ENCODE peak calls at places on chromosomes 12 and 14, in six cellular contexts. One of them, this sample, is unnamed.

GRCh38 chr12:6466184-6466573 is 4.3 kb downstream of the VAMP1 start:
- DNase-seq in H7: no peak
- DNase-seq in naive thymus-derived CD4-positive, alpha-beta T cell: no peak
- DNase-seq in cardiac fibroblast: no peak
- DNase-seq in central memory CD8-positive, alpha-beta T cell: no peak
- DNase-seq in anterior cingulate cortex: no peak
- DNase-seq in this sample: no peak

GRCh38 chr12:62898568-62898967 is 36.4 kb downstream of the PPM1H start:
- DNase-seq in H7: no peak
- DNase-seq in naive thymus-derived CD4-positive, alpha-beta T cell: no peak
- DNase-seq in cardiac fibroblast: peak
- DNase-seq in central memory CD8-positive, alpha-beta T cell: no peak
- DNase-seq in anterior cingulate cortex: no peak
- DNase-seq in this sample: no peak

GRCh38 chr12:51911307-51911706 is 4.0 kb downstream of the ACVRL1 start:
- DNase-seq in H7: no peak
- DNase-seq in naive thymus-derived CD4-positive, alpha-beta T cell: no peak
- DNase-seq in cardiac fibroblast: no peak
- DNase-seq in central memory CD8-positive, alpha-beta T cell: no peak
- DNase-seq in anterior cingulate cortex: no peak
- DNase-seq in this sample: no peak

GRCh38 chr12:761276-761675 is 8.9 kb downstream of the WNK1 start:
- DNase-seq in H7: no peak
- DNase-seq in naive thymus-derived CD4-positive, alpha-beta T cell: no peak
- DNase-seq in cardiac fibroblast: no peak
- DNase-seq in central memory CD8-positive, alpha-beta T cell: no peak
- DNase-seq in anterior cingulate cortex: no peak
- DNase-seq in this sample: no peak

GRCh38 chr12:29616664-29617409 is 119.4 kb upstream of the OVCH1 start:
- DNase-seq in H7: no peak
- DNase-seq in naive thymus-derived CD4-positive, alpha-beta T cell: no peak
- DNase-seq in cardiac fibroblast: peak
- DNase-seq in central memory CD8-positive, alpha-beta T cell: no peak
- DNase-seq in anterior cingulate cortex: no peak
- DNase-seq in this sample: no peak

GRCh38 chr12:106254724-106255123 is 6.9 kb upstream of the CKAP4 start:
- DNase-seq in H7: peak
- DNase-seq in naive thymus-derived CD4-positive, alpha-beta T cell: no peak
- DNase-seq in cardiac fibroblast: no peak
- DNase-seq in central memory CD8-positive, alpha-beta T cell: no peak
- DNase-seq in anterior cingulate cortex: no peak
- DNase-seq in this sample: no peak

GRCh38 chr14:53432378-53432802 is 279.3 kb upstream of the DDHD1 start:
- DNase-seq in H7: peak
- DNase-seq in naive thymus-derived CD4-positive, alpha-beta T cell: no peak
- DNase-seq in cardiac fibroblast: peak
- DNase-seq in central memory CD8-positive, alpha-beta T cell: no peak
- DNase-seq in anterior cingulate cortex: no peak
- DNase-seq in this sample: peak

GRCh38 chr12:18955594-18955993 is 173.9 kb upstream of the PLEKHA5 start:
- DNase-seq in H7: no peak
- DNase-seq in naive thymus-derived CD4-positive, alpha-beta T cell: no peak
- DNase-seq in cardiac fibroblast: peak
- DNase-seq in central memory CD8-positive, alpha-beta T cell: no peak
- DNase-seq in anterior cingulate cortex: no peak
- DNase-seq in this sample: no peak

GRCh38 chr12:32390572-32391219 is 8.7 kb upstream of the FGD4 start:
- DNase-seq in H7: no peak
- DNase-seq in naive thymus-derived CD4-positive, alpha-beta T cell: peak
- DNase-seq in cardiac fibroblast: peak
- DNase-seq in central memory CD8-positive, alpha-beta T cell: no peak
- DNase-seq in anterior cingulate cortex: no peak
- DNase-seq in this sample: no peak

GRCh38 chr12:94535614-94535932 is 75.9 kb upstream of the CEP83 start:
- DNase-seq in H7: no peak
- DNase-seq in naive thymus-derived CD4-positive, alpha-beta T cell: no peak
- DNase-seq in cardiac fibroblast: no peak
- DNase-seq in central memory CD8-positive, alpha-beta T cell: no peak
- DNase-seq in anterior cingulate cortex: no peak
- DNase-seq in this sample: no peak

GRCh38 chr12:29043069-29043468 is 106.0 kb upstream of the FAR2 start:
- DNase-seq in H7: no peak
- DNase-seq in naive thymus-derived CD4-positive, alpha-beta T cell: no peak
- DNase-seq in cardiac fibroblast: peak
- DNase-seq in central memory CD8-positive, alpha-beta T cell: no peak
- DNase-seq in anterior cingulate cortex: no peak
- DNase-seq in this sample: no peak

GRCh38 chr12:27821259-27821973 is 41.4 kb upstream of the MANSC4 start:
- DNase-seq in H7: peak
- DNase-seq in naive thymus-derived CD4-positive, alpha-beta T cell: peak
- DNase-seq in cardiac fibroblast: peak
- DNase-seq in central memory CD8-positive, alpha-beta T cell: no peak
- DNase-seq in anterior cingulate cortex: no peak
- DNase-seq in this sample: peak

GRCh38 chr12:47022296-47022695 is 57.1 kb upstream of the PCED1B start:
- DNase-seq in H7: no peak
- DNase-seq in naive thymus-derived CD4-positive, alpha-beta T cell: no peak
- DNase-seq in cardiac fibroblast: peak
- DNase-seq in central memory CD8-positive, alpha-beta T cell: no peak
- DNase-seq in anterior cingulate cortex: no peak
- DNase-seq in this sample: no peak

GRCh38 chr12:3835914-3836313 is 37.3 kb downstream of the PARP11 start:
- DNase-seq in H7: no peak
- DNase-seq in naive thymus-derived CD4-positive, alpha-beta T cell: no peak
- DNase-seq in cardiac fibroblast: no peak
- DNase-seq in central memory CD8-positive, alpha-beta T cell: no peak
- DNase-seq in anterior cingulate cortex: no peak
- DNase-seq in this sample: no peak

GRCh38 chr14:101031721-101032120 is 128.2 kb upstream of the RTL1 start:
- DNase-seq in H7: no peak
- DNase-seq in naive thymus-derived CD4-positive, alpha-beta T cell: no peak
- DNase-seq in cardiac fibroblast: no peak
- DNase-seq in central memory CD8-positive, alpha-beta T cell: no peak
- DNase-seq in anterior cingulate cortex: no peak
- DNase-seq in this sample: no peak

GRCh38 chr12:133231001-133231400 is 4.7 kb downstream of the ANHX start:
- DNase-seq in H7: no peak
- DNase-seq in naive thymus-derived CD4-positive, alpha-beta T cell: no peak
- DNase-seq in cardiac fibroblast: no peak
- DNase-seq in central memory CD8-positive, alpha-beta T cell: no peak
- DNase-seq in anterior cingulate cortex: no peak
- DNase-seq in this sample: no peak

GRCh38 chr12:124617615-124618014 is 50.2 kb upstream of the NCOR2 start:
- DNase-seq in H7: peak
- DNase-seq in naive thymus-derived CD4-positive, alpha-beta T cell: no peak
- DNase-seq in cardiac fibroblast: no peak
- DNase-seq in central memory CD8-positive, alpha-beta T cell: no peak
- DNase-seq in anterior cingulate cortex: peak
- DNase-seq in this sample: no peak

GRCh38 chr14:89870335-89870734 is 84.2 kb downstream of the EFCAB11 start:
- DNase-seq in H7: no peak
- DNase-seq in naive thymus-derived CD4-positive, alpha-beta T cell: no peak
- DNase-seq in cardiac fibroblast: peak
- DNase-seq in central memory CD8-positive, alpha-beta T cell: no peak
- DNase-seq in anterior cingulate cortex: no peak
- DNase-seq in this sample: no peak

This sample was measured in endothelial cell.